ENCODE peak calls at places on chromosomes 16 and 17, in seven cellular contexts. One of them, this sample, is unnamed.

GRCh38 chr17:65064452-65065019 is 8.0 kb upstream of the GNA13 start:
- DNase-seq in H1: no peak
- DNase-seq in stomach: no peak
- DNase-seq in breast epithelium: peak
- DNase-seq in upper lobe of left lung: no peak
- DNase-seq in Panc1: no peak
- DNase-seq in transverse colon: no peak
- DNase-seq in this sample: no peak

GRCh38 chr17:36944488-36945040 is 4.2 kb upstream of the AATF start:
- DNase-seq in H1: no peak
- DNase-seq in stomach: no peak
- DNase-seq in breast epithelium: no peak
- DNase-seq in upper lobe of left lung: no peak
- DNase-seq in Panc1: no peak
- DNase-seq in transverse colon: no peak
- DNase-seq in this sample: no peak

GRCh38 chr17:56638536-56639177 is 45.2 kb downstream of the NOG start:
- DNase-seq in H1: no peak
- DNase-seq in stomach: no peak
- DNase-seq in breast epithelium: no peak
- DNase-seq in upper lobe of left lung: peak
- DNase-seq in Panc1: no peak
- DNase-seq in transverse colon: no peak
- DNase-seq in this sample: no peak

GRCh38 chr16:11679941-11680911 is 12.0 kb downstream of the SNN start:
- DNase-seq in H1: no peak
- DNase-seq in stomach: no peak
- DNase-seq in breast epithelium: no peak
- DNase-seq in upper lobe of left lung: no peak
- DNase-seq in Panc1: no peak
- DNase-seq in transverse colon: no peak
- DNase-seq in this sample: no peak

GRCh38 chr16:57863434-57864160 is 61.3 kb upstream of the KIFC3 start:
- DNase-seq in H1: no peak
- DNase-seq in stomach: peak
- DNase-seq in breast epithelium: peak
- DNase-seq in upper lobe of left lung: no peak
- DNase-seq in Panc1: peak
- DNase-seq in transverse colon: peak
- DNase-seq in this sample: peak

GRCh38 chr16:27363246-27363632 is 38.7 kb upstream of the IL21R start:
- DNase-seq in H1: no peak
- DNase-seq in stomach: no peak
- DNase-seq in breast epithelium: no peak
- DNase-seq in upper lobe of left lung: no peak
- DNase-seq in Panc1: no peak
- DNase-seq in transverse colon: no peak
- DNase-seq in this sample: no peak

GRCh38 chr16:27772093-27772820 is 222.3 kb downstream of the KATNIP start:
- DNase-seq in H1: no peak
- DNase-seq in stomach: no peak
- DNase-seq in breast epithelium: no peak
- DNase-seq in upper lobe of left lung: no peak
- DNase-seq in Panc1: no peak
- DNase-seq in transverse colon: no peak
- DNase-seq in this sample: no peak

GRCh38 chr17:41510251-41511065 is 5.0 kb upstream of the KRT13 start:
- DNase-seq in H1: no peak
- DNase-seq in stomach: no peak
- DNase-seq in breast epithelium: no peak
- DNase-seq in upper lobe of left lung: no peak
- DNase-seq in Panc1: no peak
- DNase-seq in transverse colon: no peak
- DNase-seq in this sample: peak

GRCh38 chr17:64178011-64178825 is 48.3 kb upstream of the ERN1 start:
- DNase-seq in H1: no peak
- DNase-seq in stomach: peak
- DNase-seq in breast epithelium: no peak
- DNase-seq in upper lobe of left lung: no peak
- DNase-seq in Panc1: no peak
- DNase-seq in transverse colon: no peak
- DNase-seq in this sample: no peak

GRCh38 chr17:28477928-28478327 is 4.5 kb downstream of the SLC13A2 start:
- DNase-seq in H1: no peak
- DNase-seq in stomach: no peak
- DNase-seq in breast epithelium: no peak
- DNase-seq in upper lobe of left lung: no peak
- DNase-seq in Panc1: no peak
- DNase-seq in transverse colon: no peak
- DNase-seq in this sample: no peak

GRCh38 chr17:28481081-28481571 is 7.7 kb downstream of the SLC13A2 start:
- DNase-seq in H1: no peak
- DNase-seq in stomach: no peak
- DNase-seq in breast epithelium: no peak
- DNase-seq in upper lobe of left lung: no peak
- DNase-seq in Panc1: no peak
- DNase-seq in transverse colon: no peak
- DNase-seq in this sample: peak

GRCh38 chr17:28476076-28476475 is 2.6 kb downstream of the SLC13A2 start:
- DNase-seq in H1: no peak
- DNase-seq in stomach: no peak
- DNase-seq in breast epithelium: no peak
- DNase-seq in upper lobe of left lung: no peak
- DNase-seq in Panc1: no peak
- DNase-seq in transverse colon: no peak
- DNase-seq in this sample: no peak

GRCh38 chr17:28480278-28480677 is 6.8 kb downstream of the SLC13A2 start:
- DNase-seq in H1: no peak
- DNase-seq in stomach: no peak
- DNase-seq in breast epithelium: no peak
- DNase-seq in upper lobe of left lung: no peak
- DNase-seq in Panc1: no peak
- DNase-seq in transverse colon: no peak
- DNase-seq in this sample: no peak

GRCh38 chr17:28478940-28479615 is 5.6 kb downstream of the SLC13A2 start:
- DNase-seq in H1: no peak
- DNase-seq in stomach: no peak
- DNase-seq in breast epithelium: no peak
- DNase-seq in upper lobe of left lung: no peak
- DNase-seq in Panc1: no peak
- DNase-seq in transverse colon: no peak
- DNase-seq in this sample: no peak
- TF ChIP-seq POLR2AphosphoS5 in H1: no peak
- TF ChIP-seq POLR2AphosphoS5 in stomach: no peak
- TF ChIP-seq POLR2AphosphoS5 in breast epithelium: no peak
- TF ChIP-seq POLR2AphosphoS5 in upper lobe of left lung: no peak
- TF ChIP-seq POLR2AphosphoS5 in Panc1: no peak
- TF ChIP-seq POLR2AphosphoS5 in transverse colon: no peak
- TF ChIP-seq POLR2AphosphoS5 in this sample: no peak

GRCh38 chr17:7237266-7237760 is 1.9 kb downstream of the PHF23 start:
- DNase-seq in H1: no peak
- DNase-seq in stomach: no peak
- DNase-seq in breast epithelium: no peak
- DNase-seq in upper lobe of left lung: no peak
- DNase-seq in Panc1: no peak
- DNase-seq in transverse colon: no peak
- DNase-seq in this sample: no peak

GRCh38 chr17:7236808-7237207 is 2.4 kb downstream of the PHF23 start:
- DNase-seq in H1: no peak
- DNase-seq in stomach: no peak
- DNase-seq in breast epithelium: no peak
- DNase-seq in upper lobe of left lung: no peak
- DNase-seq in Panc1: no peak
- DNase-seq in transverse colon: no peak
- DNase-seq in this sample: no peak

GRCh38 chr17:7239091-7240027 is at the start of gene PHF23:
- DNase-seq in H1: peak
- DNase-seq in stomach: peak
- DNase-seq in breast epithelium: peak
- DNase-seq in upper lobe of left lung: peak
- DNase-seq in Panc1: peak
- DNase-seq in transverse colon: peak
- DNase-seq in this sample: peak

GRCh38 chr17:7237761-7238417 is 1.4 kb downstream of the PHF23 start:
- DNase-seq in H1: peak
- DNase-seq in stomach: peak
- DNase-seq in breast epithelium: peak
- DNase-seq in upper lobe of left lung: peak
- DNase-seq in Panc1: no peak
- DNase-seq in transverse colon: peak
- DNase-seq in this sample: peak

DNA sequence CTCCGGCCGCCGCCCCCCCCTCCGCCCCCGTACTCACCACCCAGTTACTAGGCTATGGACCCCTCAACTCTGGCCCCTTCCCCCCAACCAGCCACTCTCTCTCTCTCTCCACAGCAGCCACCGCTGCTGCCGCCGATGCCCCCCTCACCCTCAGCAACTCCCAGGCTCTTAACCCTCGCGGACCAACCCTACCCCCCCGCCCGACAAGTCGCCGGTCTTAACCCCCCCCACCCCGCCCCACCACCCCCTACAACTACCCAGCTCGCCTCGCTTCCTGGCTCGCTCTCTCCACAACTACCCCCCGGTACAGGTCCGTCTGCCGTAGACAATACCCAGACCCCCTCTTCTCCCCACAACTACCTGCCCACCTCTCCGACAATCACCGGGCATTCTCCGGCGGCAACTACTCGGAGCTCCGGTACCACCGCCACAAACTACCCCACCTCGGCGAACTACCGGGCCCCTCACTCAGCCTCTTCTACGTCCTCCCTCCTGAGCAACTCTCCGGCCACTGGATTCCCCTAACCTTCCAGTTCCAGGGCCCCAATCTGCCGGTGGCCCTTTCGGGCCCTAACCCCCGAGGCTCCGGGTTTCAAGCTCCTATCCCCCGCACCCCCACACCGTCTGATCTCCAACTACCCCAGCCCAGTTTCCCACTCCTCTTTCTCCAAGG is 703 bp downstream of the PHF23 start:
- DNase-seq in H1: no peak
- DNase-seq in stomach: no peak
- DNase-seq in breast epithelium: no peak
- DNase-seq in upper lobe of left lung: peak
- DNase-seq in Panc1: no peak
- DNase-seq in transverse colon: no peak
- DNase-seq in this sample: no peak
- TF ChIP-seq POLR2AphosphoS5 in H1: peak
- TF ChIP-seq POLR2AphosphoS5 in stomach: no peak
- TF ChIP-seq POLR2AphosphoS5 in breast epithelium: no peak
- TF ChIP-seq POLR2AphosphoS5 in upper lobe of left lung: no peak
- TF ChIP-seq POLR2AphosphoS5 in Panc1: peak
- TF ChIP-seq POLR2AphosphoS5 in transverse colon: no peak
- TF ChIP-seq POLR2AphosphoS5 in this sample: no peak

DNA sequence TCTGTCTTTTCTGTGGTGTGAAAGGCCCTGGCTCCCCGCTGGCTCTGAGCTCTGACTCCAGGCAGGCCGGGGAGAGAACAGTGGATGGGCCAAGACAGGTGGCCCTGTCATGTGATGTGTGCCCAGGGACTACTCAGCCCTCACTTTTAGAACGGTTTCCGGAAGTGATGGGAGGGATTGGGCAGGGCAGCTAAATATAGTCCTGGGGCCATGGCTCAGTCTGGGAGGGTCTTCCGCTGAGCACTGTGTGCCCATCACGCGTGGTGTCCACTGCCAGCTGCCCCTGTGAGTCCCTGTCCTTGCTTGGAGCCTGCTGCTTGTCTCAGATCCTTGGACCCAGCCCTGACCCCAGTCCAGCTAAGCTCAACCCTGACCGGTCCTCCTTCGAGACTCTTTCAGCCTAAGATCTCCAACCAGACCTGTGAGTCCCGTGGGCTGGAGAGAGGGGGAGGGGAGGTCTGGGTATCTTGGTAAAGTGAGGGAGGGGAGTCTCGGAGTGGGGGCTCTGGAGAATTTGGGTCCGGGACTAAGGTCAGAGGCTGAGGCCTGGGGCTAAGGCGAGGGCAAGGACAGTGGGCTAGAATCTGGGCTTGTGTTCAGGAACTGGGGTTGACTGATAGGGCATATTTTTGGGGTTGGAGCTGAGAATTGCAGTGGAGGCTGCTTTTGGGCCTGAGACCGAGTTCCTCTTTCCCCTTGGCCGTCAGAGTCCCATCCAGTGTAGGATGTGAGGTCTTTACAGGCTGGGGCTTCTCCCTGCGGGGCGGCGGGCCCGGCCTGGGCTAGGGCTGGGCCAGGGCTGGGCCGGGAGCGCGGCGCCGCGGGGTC is at the start of gene TRIM72:
- DNase-seq in H1: no peak
- DNase-seq in stomach: no peak
- DNase-seq in breast epithelium: no peak
- DNase-seq in upper lobe of left lung: no peak
- DNase-seq in Panc1: no peak
- DNase-seq in transverse colon: no peak
- DNase-seq in this sample: no peak
- TF ChIP-seq POLR2AphosphoS5 in H1: no peak
- TF ChIP-seq POLR2AphosphoS5 in stomach: no peak
- TF ChIP-seq POLR2AphosphoS5 in breast epithelium: no peak
- TF ChIP-seq POLR2AphosphoS5 in upper lobe of left lung: no peak
- TF ChIP-seq POLR2AphosphoS5 in Panc1: no peak
- TF ChIP-seq POLR2AphosphoS5 in transverse colon: no peak
- TF ChIP-seq POLR2AphosphoS5 in this sample: no peak

DNA sequence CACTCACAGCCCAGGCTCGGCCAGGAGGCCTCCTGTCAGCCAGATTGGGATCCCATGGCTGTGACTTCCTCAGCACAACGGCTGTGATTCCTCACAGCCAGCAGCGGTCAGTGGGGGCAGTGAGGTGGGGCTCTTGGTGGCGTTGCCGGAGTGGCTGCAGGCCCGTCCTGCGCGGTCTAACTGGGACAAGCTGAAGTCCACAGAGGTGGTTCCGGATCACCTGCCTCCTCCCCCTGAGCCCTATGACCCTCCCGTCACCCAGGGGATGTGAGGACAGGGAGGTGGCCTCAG is 34.4 kb upstream of the MLKL start:
- DNase-seq in H1: no peak
- DNase-seq in stomach: no peak
- DNase-seq in breast epithelium: no peak
- DNase-seq in upper lobe of left lung: no peak
- DNase-seq in Panc1: no peak
- DNase-seq in transverse colon: no peak
- DNase-seq in this sample: no peak
- TF ChIP-seq POLR2AphosphoS5 in H1: no peak
- TF ChIP-seq POLR2AphosphoS5 in stomach: no peak
- TF ChIP-seq POLR2AphosphoS5 in breast epithelium: no peak
- TF ChIP-seq POLR2AphosphoS5 in upper lobe of left lung: no peak
- TF ChIP-seq POLR2AphosphoS5 in Panc1: no peak
- TF ChIP-seq POLR2AphosphoS5 in transverse colon: no peak
- TF ChIP-seq POLR2AphosphoS5 in this sample: no peak

This sample was measured in GM23338.